ENCODE peak calls at places on chromosomes 16 and 17, in six cellular contexts. A is EL; C is ovary; N is activated CD8-positive, alpha-beta T cell treated with anti-CD3 and anti-CD28 coated beads, Interleukin-2, amount 10 ng/mL, durations not matched to agents 7 days and 5 days; L is central memory CD4-positive, alpha-beta T cell; K is cardiac fibroblast. Q is an unnamed sample.
A peak's percentile ranks its signal among the peaks of the same experiment; 100 is the strongest.

GRCh38 chr17:82097187-82097918 is 683 bp downstream of the FASN start:
- DNase-seq in L (no peak), A (peak; percentile 66), N (peak; percentile 45), K (peak; percentile 81), C (peak; percentile 64), Q (no peak)

GRCh38 chr17:47279062-47279801 is 25.6 kb downstream of the ITGB3 start:
- DNase-seq in K (peak; percentile 98), A (peak; percentile 99), N (no peak), C (peak; percentile 58), L (no peak), Q (no peak)

GRCh38 chr17:79457889-79458288 is 153.0 kb downstream of the RBFOX3 start:
- DNase-seq in K (no peak), L (no peak), N (no peak), C (no peak), A (no peak), Q (no peak)

GRCh38 chr17:50638851-50639767 is 4.4 kb downstream of the ABCC3 start:
- DNase-seq in K (peak; percentile 99), L (no peak), A (peak; percentile 100), C (peak; percentile 95), N (no peak), Q (no peak)

GRCh38 chr17:44642861-44643260 is 13.4 kb upstream of the MEIOC start:
- DNase-seq in N (no peak), C (no peak), L (no peak), A (no peak), K (peak; percentile 16), Q (no peak)

GRCh38 chr17:8185580-8186445 is 4.2 kb downstream of the BORCS6 start:
- DNase-seq in N (peak; percentile 90), L (peak; percentile 82), K (peak; percentile 78), C (peak; percentile 91), A (peak; percentile 83), Q (peak; percentile 96)

GRCh38 chr16:3046506-3047386 is at the start of gene MMP25:
- DNase-seq in K (no peak), L (no peak), C (no peak), A (no peak), N (peak; percentile 53), Q (peak; percentile 69)

GRCh38 chr16:9105189-9105588 is 13.7 kb downstream of the HAPSTR1 start:
- DNase-seq in K (no peak), C (no peak), A (no peak), L (no peak), N (no peak), Q (no peak)

GRCh38 chr17:51435641-51436091 is 175.3 kb downstream of the UTP18 start:
- DNase-seq in N (no peak), C (no peak), K (peak; percentile 3), A (peak; percentile 42), L (peak; percentile 42), Q (no peak)

GRCh38 chr16:86809458-86809955 is 231.2 kb downstream of the FOXL1 start:
- DNase-seq in L (no peak), N (no peak), K (peak; percentile 28), C (no peak), A (peak; percentile 93), Q (no peak)

GRCh38 chr17:38448208-38448776 is 20.0 kb downstream of the ARHGAP23 start:
- DNase-seq in L (no peak), K (no peak), A (peak; percentile 56), N (no peak), C (no peak), Q (no peak)

GRCh38 chr17:81057777-81058176 is 22.8 kb downstream of the BAIAP2 start:
- DNase-seq in A (no peak), C (no peak), K (no peak), N (no peak), L (no peak), Q (no peak)

GRCh38 chr16:30473231-30474061 is 904 bp downstream of the ITGAL start:
- DNase-seq in C (no peak), N (peak; percentile 57), K (no peak), A (no peak), L (peak; percentile 36), Q (no peak)

GRCh38 chr17:28527859-28528258 is 21.7 kb downstream of the FOXN1 start:
- DNase-seq in A (no peak), K (no peak), L (no peak), C (no peak), N (no peak), Q (no peak)

GRCh38 chr17:60311936-60312335 is 80.0 kb downstream of the USP32 start:
- DNase-seq in N (no peak), K (peak; percentile 81), C (no peak), A (peak; percentile 44), L (no peak), Q (no peak)

GRCh38 chr16:58045096-58045495 is 19.5 kb downstream of the MMP15 start:
- DNase-seq in K (no peak), C (no peak), A (no peak), N (no peak), L (no peak), Q (no peak)

GRCh38 chr17:39972271-39972670 is 8.3 kb upstream of the PSMD3 start:
- DNase-seq in N (no peak), L (no peak), C (no peak), A (no peak), K (peak; percentile 33), Q (no peak)

GRCh38 chr17:4043862-4044261 is 79.6 kb upstream of the ATP2A3 start:
- DNase-seq in N (peak; percentile 53), C (no peak), A (no peak), L (peak; percentile 50), K (no peak), Q (no peak)

GRCh38 chr16:56470232-56470631 is 18.9 kb downstream of the OGFOD1 start:
- DNase-seq in L (no peak), A (no peak), N (no peak), C (no peak), K (no peak), Q (no peak)

GRCh38 chr17:63405741-63406261 is 40.3 kb downstream of the CYB561 start:
- DNase-seq in C (no peak), K (peak; percentile 84), A (peak; percentile 79), L (peak; percentile 15), N (no peak), Q (no peak)

GRCh38 chr17:11336290-11336995 is 95.4 kb downstream of the SHISA6 start:
- DNase-seq in N (no peak), K (no peak), A (no peak), L (no peak), C (no peak), Q (no peak)

GRCh38 chr17:40460585-40460975 is 17.3 kb downstream of the IGFBP4 start:
- DNase-seq in A (no peak), C (no peak), L (no peak), N (no peak), K (no peak), Q (no peak)

GRCh38 chr16:12461201-12461600 is 342.5 kb downstream of the CPPED1 start:
- DNase-seq in A (no peak), L (no peak), N (no peak), C (no peak), K (peak; percentile 14), Q (no peak)

GRCh38 chr16:48501516-48502377 is 108.2 kb downstream of the N4BP1 start:
- DNase-seq in A (no peak), N (no peak), L (no peak), K (peak; percentile 48), C (peak; percentile 44), Q (no peak)

GRCh38 chr17:8941980-8942617 is 23.4 kb downstream of the PIK3R5 start:
- DNase-seq in A (no peak), C (no peak), N (peak; percentile 71), K (no peak), L (peak; percentile 37), Q (peak; percentile 54)

GRCh38 chr17:3400008-3400407 is 1.8 kb upstream of the OR1E1 start:
- DNase-seq in C (no peak), L (no peak), A (no peak), N (no peak), K (no peak), Q (no peak)

GRCh38 chr16:3401719-3402397 is 843 bp downstream of the ZNF174 start:
- DNase-seq in A (peak; percentile 9), N (no peak), C (no peak), L (no peak), K (peak; percentile 21), Q (no peak)

GRCh38 chr17:49341356-49341755 is 20.7 kb downstream of the ZNF652 start:
- DNase-seq in N (no peak), K (no peak), A (no peak), L (no peak), C (no peak), Q (no peak)

GRCh38 chr16:80526418-80527061 is 14.3 kb upstream of the DYNLRB2 start:
- DNase-seq in C (peak; percentile 40), A (peak; percentile 53), K (peak; percentile 74), L (peak; percentile 55), N (peak; percentile 72), Q (no peak)

GRCh38 chr17:9240659-9241370 is 219.5 kb downstream of the NTN1 start:
- DNase-seq in N (no peak), A (peak; percentile 29), K (peak; percentile 67), L (no peak), C (peak; percentile 81), Q (no peak)

GRCh38 chr16:84044108-84044488 is 1.5 kb upstream of the SLC38A8 start:
- DNase-seq in L (no peak), A (peak; percentile 14), K (peak; percentile 36), N (no peak), C (no peak), Q (no peak)

GRCh38 chr16:57601801-57602478 is 26.5 kb upstream of the ADGRG1 start:
- DNase-seq in C (no peak), N (peak; percentile 87), A (no peak), K (no peak), L (peak; percentile 54), Q (no peak)

GRCh38 chr17:76198702-76199101 is 41.6 kb downstream of the RNF157 start:
- DNase-seq in L (no peak), C (no peak), N (no peak), K (no peak), A (no peak), Q (no peak)

GRCh38 chr16:21268236-21268635 is 9.9 kb downstream of the CRYM start:
- DNase-seq in K (no peak), L (no peak), A (no peak), C (no peak), N (no peak), Q (no peak)

GRCh38 chr16:74695450-74696422 is 4.9 kb downstream of the MLKL start:
- DNase-seq in C (peak; percentile 77), N (peak; percentile 79), K (peak; percentile 95), L (peak; percentile 60), A (peak; percentile 89), Q (no peak)

GRCh38 chr16:75591001-75591852 is 25.0 kb downstream of the GABARAPL2 start:
- DNase-seq in N (no peak), K (peak; percentile 83), L (no peak), C (peak; percentile 50), A (no peak), Q (no peak)

GRCh38 chr17:63154586-63155244 is 188.7 kb downstream of the TANC2 start:
- DNase-seq in A (no peak), L (no peak), N (no peak), K (no peak), C (no peak), Q (no peak)

GRCh38 chr16:82776466-82777146 is 149.8 kb downstream of the CDH13 start:
- DNase-seq in C (no peak), L (no peak), N (no peak), A (no peak), K (no peak), Q (no peak)

GRCh38 chr16:73350707-73351452 is 303.0 kb upstream of the ZFHX3 start:
- DNase-seq in C (no peak), K (no peak), N (no peak), L (no peak), A (no peak), Q (no peak)